ENCODE peak calls at places on chromosomes 2 and 18, in eight cellular contexts. J is HFFc6, K is cardiac fibroblast, O is OCI-LY7, P is brain microvascular endothelial cell, H is transverse colon, X is omental fat pad, E is neural crest cell. T is an unnamed sample.

GRCh38 chr2:40087434-40087833 is 308.4 kb upstream of the THUMPD2 start:
- DNase-seq in X (no peak), O (no peak), E (no peak), P (no peak), K (no peak), H (no peak), J (peak), T (peak)

GRCh38 chr2:193806088-193806774 is 1611.5 kb upstream of the TMEFF2 start:
- DNase-seq in O (no peak), K (peak), H (no peak), E (no peak), P (no peak), X (no peak), J (no peak), T (peak)

GRCh38 chr18:41517142-41517541 is 437.9 kb upstream of the PIK3C3 start:
- DNase-seq in H (no peak), O (no peak), J (no peak), X (no peak), P (no peak), K (no peak), E (no peak), T (no peak)

GRCh38 chr18:41940506-41941215 is 14.4 kb upstream of the PIK3C3 start:
- DNase-seq in X (no peak), H (no peak), O (no peak), J (peak), K (peak), P (peak), E (no peak), T (peak)

GRCh38 chr2:127067620-127068350 is 39.2 kb downstream of the BIN1 start:
- DNase-seq in O (peak), H (peak), E (peak), X (peak), P (peak), J (peak), K (peak), T (peak)

GRCh38 chr18:22637787-22638186 is 220.1 kb upstream of the CTAGE1 start:
- DNase-seq in E (no peak), H (no peak), J (peak), P (peak), K (peak), X (no peak), O (no peak), T (peak)

GRCh38 chr2:150485114-150485870 is 2.2 kb downstream of the RND3 start:
- DNase-seq in J (peak), P (no peak), O (no peak), K (peak), E (peak), H (peak), X (peak), T (peak)

GRCh38 chr2:233063269-233063975 is 3.3 kb downstream of the INPP5D start:
- DNase-seq in O (peak), P (no peak), K (no peak), H (peak), E (no peak), J (no peak), X (no peak), T (no peak)

GRCh38 chr2:63058149-63058741 is 7.6 kb downstream of the OTX1 start:
- DNase-seq in O (no peak), H (peak), P (no peak), E (no peak), K (no peak), J (no peak), X (no peak), T (no peak)

GRCh38 chr2:98123286-98123685 is 36.3 kb downstream of the VWA3B start:
- DNase-seq in X (no peak), H (no peak), P (no peak), O (peak), J (no peak), E (no peak), K (no peak), T (no peak)

GRCh38 chr2:98487806-98488189 is 43.1 kb downstream of the INPP4A start:
- DNase-seq in O (peak), K (peak), X (no peak), J (no peak), H (peak), E (no peak), P (peak), T (peak)

GRCh38 chr2:82278409-82278808 is 1973.9 kb upstream of the LRRTM1 start:
- DNase-seq in X (no peak), P (no peak), H (no peak), O (no peak), J (no peak), K (no peak), E (no peak), T (no peak)

GRCh38 chr2:207516206-207516605 is 13.6 kb upstream of the CREB1 start:
- DNase-seq in X (no peak), J (peak), O (no peak), E (no peak), P (no peak), H (no peak), K (peak), T (no peak)

GRCh38 chr18:10785798-10786197 is 260.0 kb downstream of the NAPG start:
- DNase-seq in H (no peak), J (no peak), P (no peak), X (no peak), K (no peak), O (no peak), E (no peak), T (no peak)

GRCh38 chr2:155815851-155816250 is 516.7 kb downstream of the NR4A2 start:
- DNase-seq in H (no peak), E (no peak), P (peak), K (no peak), X (no peak), O (peak), J (no peak), T (peak)

GRCh38 chr2:46160326-46160725 is 136.9 kb upstream of the EPAS1 start:
- DNase-seq in K (no peak), J (no peak), O (no peak), P (no peak), E (no peak), X (no peak), H (no peak), T (no peak)

GRCh38 chr2:148887349-148888002 is 12.4 kb downstream of the KIF5C start:
- DNase-seq in E (no peak), K (no peak), H (no peak), O (no peak), X (no peak), P (no peak), J (no peak), T (no peak)

GRCh38 chr2:201654611-201655384 is 11.5 kb upstream of the TMEM237 start:
- DNase-seq in J (peak), P (peak), X (no peak), E (no peak), H (no peak), K (peak), O (no peak), T (no peak)

GRCh38 chr2:232894746-232895145 is 24.7 kb downstream of the SNORC start:
- DNase-seq in H (no peak), O (no peak), E (no peak), J (no peak), P (no peak), X (no peak), K (no peak), T (no peak)

GRCh38 chr2:231894566-231895380 is 31.4 kb downstream of the NPPC start:
- DNase-seq in X (no peak), J (no peak), P (no peak), O (peak), H (no peak), K (no peak), E (no peak), T (no peak)

GRCh38 chr2:71129891-71130324 is at the start of gene MCEE:
- DNase-seq in E (peak), K (peak), O (peak), P (peak), X (peak), H (peak), J (peak), T (peak)

GRCh38 chr18:45850021-45850420 is 24.5 kb downstream of the SIGLEC15 start:
- DNase-seq in E (no peak), P (peak), O (no peak), J (peak), H (no peak), K (no peak), X (no peak), T (peak)

GRCh38 chr2:68387408-68388350 is 22.6 kb downstream of the PLEK start:
- DNase-seq in P (no peak), H (no peak), X (no peak), J (no peak), O (peak), E (no peak), K (no peak), T (no peak)
- TF ChIP-seq CTCF in P (no peak), H (no peak), X (no peak), J (no peak), O (peak), E (no peak), K (no peak), T (no peak)

GRCh38 chr18:50281295-50281971 is at the start of gene MBD1:
- DNase-seq in J (peak), E (peak), X (peak), O (peak), H (peak), P (peak), K (peak), T (peak)
- TF ChIP-seq CTCF in J (peak), E (no peak), X (no peak), O (peak), H (peak), P (peak), K (peak), T (peak)

DNA sequence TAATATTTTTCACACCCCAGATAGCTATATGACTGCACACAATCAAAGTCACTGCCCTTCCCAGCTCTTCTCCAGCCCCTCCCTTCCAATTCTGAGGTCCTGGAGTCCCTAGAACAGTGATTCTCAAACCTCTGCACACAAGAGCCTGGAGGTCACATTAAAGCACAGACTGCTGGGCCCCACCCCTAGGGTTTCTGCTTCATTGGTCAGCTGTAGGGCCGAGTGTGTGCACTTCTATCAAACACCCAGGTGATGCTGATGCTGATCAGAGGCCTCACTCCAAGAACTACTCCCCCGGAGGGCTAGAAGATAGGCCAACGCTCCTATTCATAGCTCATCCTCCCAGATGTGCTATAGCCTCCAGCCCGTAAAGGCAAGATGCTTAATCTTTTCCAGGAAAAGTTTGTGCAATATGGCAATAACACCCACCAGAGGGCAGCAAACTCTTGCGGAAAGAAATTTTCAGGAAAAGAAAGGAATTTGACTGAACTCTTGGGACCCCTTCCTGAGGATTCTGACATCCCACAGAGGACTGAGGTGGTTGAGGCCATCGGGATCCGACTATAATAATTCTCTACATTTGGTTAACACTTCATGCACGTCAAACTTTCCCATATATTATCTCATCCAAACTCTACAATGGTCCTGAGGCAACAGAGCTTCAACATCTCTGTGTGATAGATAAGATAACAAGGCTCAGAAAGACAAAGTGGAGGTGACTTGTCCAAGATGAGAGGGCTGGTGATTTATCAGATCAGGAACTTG is 194.2 kb upstream of the PKDCC start:
- DNase-seq in X (no peak), E (peak), H (peak), J (peak), K (peak), O (peak), P (peak), T (peak)
- TF ChIP-seq CTCF in X (no peak), E (peak), H (peak), J (peak), K (peak), O (peak), P (peak), T (peak)

DNA sequence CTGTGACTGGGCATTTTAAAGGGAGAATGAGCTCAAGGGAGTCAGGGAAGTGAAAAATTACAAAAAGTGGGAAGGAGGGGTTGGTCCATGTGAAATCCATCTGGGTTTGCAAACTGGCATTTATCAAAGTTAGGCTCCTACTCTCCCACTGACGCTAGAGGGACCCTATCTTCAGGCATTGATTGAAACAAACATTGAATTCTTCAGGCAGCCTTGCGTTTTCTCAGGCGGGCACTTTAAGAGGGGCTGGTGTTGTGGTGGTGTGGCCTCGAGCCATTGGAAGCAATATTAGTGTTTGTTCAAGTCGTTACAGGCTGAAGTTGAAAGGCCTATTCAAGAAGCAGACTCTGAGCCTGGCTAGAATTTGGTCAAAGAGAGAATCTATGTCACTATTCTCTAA is 36.6 kb downstream of the STON1 start:
- DNase-seq in P (peak), E (peak), X (no peak), K (peak), O (no peak), H (no peak), J (peak), T (peak)
- TF ChIP-seq CTCF in P (peak), E (peak), X (no peak), K (peak), O (no peak), H (no peak), J (peak), T (peak)

DNA sequence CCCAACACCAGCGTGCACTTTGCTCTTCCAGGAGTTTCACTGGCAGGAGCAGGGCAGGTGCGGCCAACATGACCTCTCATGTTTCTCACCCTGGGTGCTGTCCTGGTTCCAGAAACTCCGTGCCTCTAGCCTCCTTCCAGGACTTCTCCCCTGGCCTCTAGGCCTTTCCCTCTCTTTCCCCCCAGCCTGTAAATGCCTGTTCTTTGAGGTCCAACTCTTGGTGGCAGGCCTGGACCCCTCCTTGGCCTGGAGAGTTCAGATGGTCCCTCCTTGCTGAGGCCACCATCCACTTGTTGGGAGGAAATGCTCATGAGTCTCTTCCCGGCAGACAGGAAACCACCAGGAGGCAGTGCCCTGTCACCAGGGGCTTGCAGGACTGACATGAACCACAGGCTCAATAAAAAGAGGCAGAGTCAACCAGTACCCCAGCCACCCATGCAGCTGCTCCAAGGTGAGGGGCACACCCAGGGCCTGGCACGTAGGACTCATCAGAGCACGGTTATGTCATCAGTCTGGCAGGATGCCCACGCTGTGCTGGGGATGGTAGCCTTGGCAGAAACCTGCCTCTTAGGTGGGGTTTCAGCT is 1.5 kb downstream of the MALL start:
- DNase-seq in P (no peak), E (no peak), H (peak), O (no peak), J (peak), X (no peak), K (no peak), T (peak)
- TF ChIP-seq CTCF in P (peak), E (no peak), H (no peak), O (no peak), J (peak), X (no peak), K (peak), T (peak)